ENCODE peak calls at places on chromosome 7, in four cellular contexts. G is stimulated activated CD4-positive, alpha-beta T cell treated with anti-CD3 and anti-CD28 coated beads, Interleukin-1b, Interleukin-23, amount 100 ng/mL, for 24 hours; I is heart right ventricle; M is iris pigment epithelial cell. Z is an unnamed sample.

GRCh38 chr7:542131-542934 is 22.7 kb upstream of the PDGFA start:
- DNase-seq in M (no peak), G (no peak), I (peak), Z (no peak)

GRCh38 chr7:47901542-47901941 is 46.7 kb downstream of the PKD1L1 start:
- DNase-seq in M (peak), G (no peak), I (no peak), Z (peak)

GRCh38 chr7:13988765-13989137 is 715 bp downstream of the ETV1 start:
- DNase-seq in G (no peak), I (no peak), M (peak), Z (peak)

GRCh38 chr7:112858838-112859237 is 68.6 kb upstream of the TMEM168 start:
- DNase-seq in I (no peak), G (no peak), M (no peak), Z (no peak)

GRCh38 chr7:22356010-22356854 is 722 bp downstream of the RAPGEF5 start:
- DNase-seq in M (no peak), I (no peak), G (no peak), Z (no peak)

GRCh38 chr7:123096434-123096833 is 100.9 kb upstream of the TAS2R16 start:
- DNase-seq in M (peak), G (no peak), I (no peak), Z (no peak)

GRCh38 chr7:135512135-135512887 is 2.4 kb upstream of the CNOT4 start:
- DNase-seq in M (peak), G (no peak), I (no peak), Z (peak)

GRCh38 chr7:105680505-105681187 is 99.4 kb upstream of the EFCAB10 start:
- DNase-seq in M (no peak), G (no peak), I (peak), Z (peak)

GRCh38 chr7:157278791-157279678 is 57.8 kb upstream of the DNAJB6 start:
- DNase-seq in I (peak), G (no peak), M (no peak), Z (no peak)

GRCh38 chr7:133552079-133552478 is 299.2 kb downstream of the EXOC4 start:
- DNase-seq in I (no peak), G (no peak), M (no peak), Z (no peak)

GRCh38 chr7:100464210-100464660 is at the start of gene SPACDR:
- DNase-seq in M (no peak), G (no peak), I (no peak), Z (no peak)

GRCh38 chr7:131692131-131692960 is 135.9 kb upstream of the PODXL start:
- DNase-seq in I (peak), M (peak), G (no peak), Z (peak)

GRCh38 chr7:129423700-129424410 is 10.4 kb upstream of the STRIP2 start:
- DNase-seq in G (no peak), I (no peak), M (peak), Z (peak)

GRCh38 chr7:102042016-102042656 is 224.7 kb downstream of the CUX1 start:
- DNase-seq in I (no peak), M (peak), G (no peak), Z (peak)

GRCh38 chr7:100933735-100934134 is 15.6 kb upstream of the MUC3A start:
- DNase-seq in M (no peak), G (no peak), I (no peak), Z (no peak)

GRCh38 chr7:26658698-26659084 is 205.7 kb downstream of the SKAP2 start:
- DNase-seq in G (no peak), I (no peak), M (no peak), Z (no peak)

GRCh38 chr7:23347682-23348180 is 48.6 kb downstream of the MALSU1 start:
- DNase-seq in G (no peak), M (peak), I (no peak), Z (peak)

GRCh38 chr7:106768324-106768751 is 96.7 kb upstream of the PIK3CG start:
- DNase-seq in M (no peak), G (no peak), I (no peak), Z (no peak)

GRCh38 chr7:9204571-9204970 is 771.2 kb downstream of the NXPH1 start:
- DNase-seq in M (peak), I (no peak), G (no peak), Z (no peak)

GRCh38 chr7:151060113-151060415 is 675 bp downstream of the SLC4A2 start:
- DNase-seq in M (no peak), I (no peak), G (no peak), Z (no peak)

GRCh38 chr7:87784424-87784823 is 91.7 kb downstream of the SLC25A40 start:
- DNase-seq in G (no peak), M (peak), I (no peak), Z (no peak)

GRCh38 chr7:36683111-36683510 is 41.2 kb downstream of the AOAH start:
- DNase-seq in I (no peak), G (no peak), M (no peak), Z (no peak)

GRCh38 chr7:158885624-158886023 is 29.3 kb downstream of the DYNC2I1 start:
- DNase-seq in G (no peak), I (no peak), M (peak), Z (no peak)

GRCh38 chr7:77368974-77369373 is 47.2 kb downstream of the GSAP start:
- DNase-seq in I (no peak), G (no peak), M (peak), Z (no peak)

GRCh38 chr7:75937958-75938786 is 23.2 kb downstream of the POR start:
- DNase-seq in G (no peak), I (peak), M (peak), Z (peak)

GRCh38 chr7:46485481-46486065 is 564.5 kb upstream of the IGFBP3 start:
- DNase-seq in G (no peak), I (no peak), M (peak), Z (peak)

GRCh38 chr7:118330373-118330772 is 105.9 kb downstream of the ANKRD7 start:
- DNase-seq in I (no peak), M (no peak), G (no peak), Z (no peak)

GRCh38 chr7:22109761-22110160 is 164.1 kb upstream of the CDCA7L start:
- DNase-seq in I (no peak), G (no peak), M (peak), Z (peak)

GRCh38 chr7:91288208-91288824 is 24.1 kb downstream of the FZD1 start:
- DNase-seq in M (peak), G (no peak), I (peak), Z (no peak)

GRCh38 chr7:73742753-73743641 is 4.4 kb upstream of the ABHD11 start:
- DNase-seq in G (no peak), M (no peak), I (no peak), Z (no peak)

GRCh38 chr7:55121249-55121648 is 102.4 kb downstream of the EGFR start:
- DNase-seq in M (no peak), I (no peak), G (no peak), Z (no peak)

GRCh38 chr7:31883761-31884164 is 186.4 kb downstream of the PDE1C start:
- DNase-seq in G (no peak), I (no peak), M (peak), Z (peak)

GRCh38 chr7:51265066-51265907 is 51.3 kb downstream of the COBL start:
- DNase-seq in I (no peak), G (no peak), M (no peak), Z (no peak)

GRCh38 chr7:63521-64021 is 128.8 kb upstream of the FAM20C start:
- DNase-seq in I (no peak), M (no peak), G (no peak), Z (no peak)

GRCh38 chr7:90736968-90737939 is 141.1 kb downstream of the CDK14 start:
- DNase-seq in G (no peak), I (no peak), M (no peak), Z (no peak)

GRCh38 chr7:33334349-33334748 is 205.0 kb downstream of the BBS9 start:
- DNase-seq in G (no peak), I (no peak), M (peak), Z (peak)